ENCODE peak calls at places on chromosomes 5 and 9, in seven cellular contexts. One of them, this sample, is unnamed. For H3K9me3, the result is how much of the 10 kb centered on the place peaks cover.

GRCh38 chr5:129945031-129945430 is 40.8 kb downstream of the CHSY3 start:
- DNase-seq in sigmoid colon: no peak
- DNase-seq in fibroblast of lung: peak
- DNase-seq in A549: no peak
- DNase-seq in tibial artery: no peak
- DNase-seq in H9: no peak
- DNase-seq in astrocyte: peak
- DNase-seq in this sample: no peak

GRCh38 chr5:154901276-154901675 is 36.7 kb downstream of the GEMIN5 start:
- DNase-seq in sigmoid colon: no peak
- DNase-seq in fibroblast of lung: peak
- DNase-seq in A549: no peak
- DNase-seq in tibial artery: no peak
- DNase-seq in H9: no peak
- DNase-seq in astrocyte: peak
- DNase-seq in this sample: no peak

GRCh38 chr5:175887463-175887862 is 16.1 kb downstream of the CPLX2 start:
- DNase-seq in sigmoid colon: no peak
- DNase-seq in fibroblast of lung: no peak
- DNase-seq in A549: no peak
- DNase-seq in tibial artery: no peak
- DNase-seq in H9: no peak
- DNase-seq in astrocyte: no peak
- DNase-seq in this sample: peak

GRCh38 chr9:125815568-125815967 is 68.4 kb downstream of the PBX3 start:
- DNase-seq in sigmoid colon: no peak
- DNase-seq in fibroblast of lung: peak
- DNase-seq in A549: no peak
- DNase-seq in tibial artery: no peak
- DNase-seq in H9: no peak
- DNase-seq in astrocyte: peak
- DNase-seq in this sample: no peak

GRCh38 chr9:122498883-122499288 is 11.7 kb upstream of the OR1J2 start:
- DNase-seq in sigmoid colon: no peak
- DNase-seq in fibroblast of lung: peak
- DNase-seq in A549: peak
- DNase-seq in tibial artery: no peak
- DNase-seq in H9: peak
- DNase-seq in astrocyte: peak
- DNase-seq in this sample: peak

GRCh38 chr5:94197970-94198369 is 420.4 kb downstream of the KIAA0825 start:
- DNase-seq in sigmoid colon: no peak
- DNase-seq in fibroblast of lung: peak
- DNase-seq in A549: no peak
- DNase-seq in tibial artery: no peak
- DNase-seq in H9: no peak
- DNase-seq in astrocyte: peak
- DNase-seq in this sample: no peak

GRCh38 chr9:108568093-108568492 is 287.7 kb downstream of the ACTL7B start:
- DNase-seq in sigmoid colon: no peak
- DNase-seq in fibroblast of lung: no peak
- DNase-seq in A549: no peak
- DNase-seq in tibial artery: no peak
- DNase-seq in H9: no peak
- DNase-seq in astrocyte: no peak
- DNase-seq in this sample: no peak

GRCh38 chr5:67648201-67648671 is 451.6 kb upstream of the CD180 start:
- DNase-seq in sigmoid colon: peak
- DNase-seq in fibroblast of lung: peak
- DNase-seq in A549: no peak
- DNase-seq in tibial artery: peak
- DNase-seq in H9: no peak
- DNase-seq in astrocyte: peak
- DNase-seq in this sample: no peak

GRCh38 chr9:70169222-70169621 is 89.6 kb upstream of the SMC5 start:
- DNase-seq in sigmoid colon: no peak
- DNase-seq in fibroblast of lung: no peak
- DNase-seq in A549: no peak
- DNase-seq in tibial artery: no peak
- DNase-seq in H9: no peak
- DNase-seq in astrocyte: no peak
- DNase-seq in this sample: no peak

GRCh38 chr5:112974901-112975300 is 1.7 kb upstream of the DCP2 start:
- DNase-seq in sigmoid colon: no peak
- DNase-seq in fibroblast of lung: no peak
- DNase-seq in A549: no peak
- DNase-seq in tibial artery: no peak
- DNase-seq in H9: no peak
- DNase-seq in astrocyte: no peak
- DNase-seq in this sample: no peak

GRCh38 chr5:174239718-174240117 is 194.2 kb downstream of the NSG2 start:
- DNase-seq in sigmoid colon: no peak
- DNase-seq in fibroblast of lung: peak
- DNase-seq in A549: no peak
- DNase-seq in tibial artery: no peak
- DNase-seq in H9: no peak
- DNase-seq in astrocyte: peak
- DNase-seq in this sample: no peak

GRCh38 chr5:57246426-57246825 is 72.6 kb downstream of the GPBP1 start:
- DNase-seq in sigmoid colon: no peak
- DNase-seq in fibroblast of lung: no peak
- DNase-seq in A549: no peak
- DNase-seq in tibial artery: no peak
- DNase-seq in H9: no peak
- DNase-seq in astrocyte: no peak
- DNase-seq in this sample: no peak

GRCh38 chr5:140647042-140647341 is 438 bp downstream of the NDUFA2 start:
- DNase-seq in sigmoid colon: no peak
- DNase-seq in fibroblast of lung: peak
- DNase-seq in A549: no peak
- DNase-seq in tibial artery: no peak
- DNase-seq in H9: no peak
- DNase-seq in astrocyte: no peak
- DNase-seq in this sample: no peak

GRCh38 chr5:78008356-78008967 is 232.3 kb upstream of the TBCA start:
- DNase-seq in sigmoid colon: no peak
- DNase-seq in fibroblast of lung: peak
- DNase-seq in A549: peak
- DNase-seq in tibial artery: no peak
- DNase-seq in H9: no peak
- DNase-seq in astrocyte: peak
- DNase-seq in this sample: no peak

GRCh38 chr5:151642472-151643140 is 44.1 kb downstream of the SPARC start:
- DNase-seq in sigmoid colon: no peak
- DNase-seq in fibroblast of lung: no peak
- DNase-seq in A549: no peak
- DNase-seq in tibial artery: no peak
- DNase-seq in H9: no peak
- DNase-seq in astrocyte: no peak
- DNase-seq in this sample: no peak

GRCh38 chr5:104361932-104362331 is 799.3 kb upstream of the NUDT12 start:
- DNase-seq in sigmoid colon: no peak
- DNase-seq in fibroblast of lung: no peak
- DNase-seq in A549: no peak
- DNase-seq in tibial artery: no peak
- DNase-seq in H9: no peak
- DNase-seq in astrocyte: no peak
- DNase-seq in this sample: no peak

GRCh38 chr5:179733764-179734126 is 1.1 kb downstream of the MAML1 start:
- DNase-seq in sigmoid colon: no peak
- DNase-seq in fibroblast of lung: no peak
- DNase-seq in A549: no peak
- DNase-seq in tibial artery: no peak
- DNase-seq in H9: no peak
- DNase-seq in astrocyte: no peak
- DNase-seq in this sample: no peak

GRCh38 chr9:135604437-135605237 is 34.7 kb downstream of the GLT6D1 start:
- DNase-seq in sigmoid colon: peak
- DNase-seq in fibroblast of lung: no peak
- DNase-seq in A549: no peak
- DNase-seq in tibial artery: peak
- DNase-seq in H9: peak
- DNase-seq in astrocyte: no peak
- DNase-seq in this sample: no peak

GRCh38 chr9:110752766-110753165 is 84.2 kb downstream of the MUSK start:
- DNase-seq in sigmoid colon: no peak
- DNase-seq in fibroblast of lung: peak
- DNase-seq in A549: peak
- DNase-seq in tibial artery: no peak
- DNase-seq in H9: no peak
- DNase-seq in astrocyte: peak
- DNase-seq in this sample: no peak

GRCh38 chr9:83062011-83062652 is 810 bp downstream of the RASEF start:
- DNase-seq in sigmoid colon: no peak
- DNase-seq in fibroblast of lung: peak
- DNase-seq in A549: peak
- DNase-seq in tibial artery: no peak
- DNase-seq in H9: peak
- DNase-seq in astrocyte: peak
- DNase-seq in this sample: peak

GRCh38 chr5:143262393-143263174 is 140.9 kb downstream of the NR3C1 start:
- DNase-seq in sigmoid colon: no peak
- DNase-seq in fibroblast of lung: peak
- DNase-seq in A549: no peak
- DNase-seq in tibial artery: no peak
- DNase-seq in H9: no peak
- DNase-seq in astrocyte: peak
- DNase-seq in this sample: no peak

GRCh38 chr9:38096238-38096805 is 27.3 kb upstream of the SHB start:
- DNase-seq in sigmoid colon: peak
- DNase-seq in fibroblast of lung: no peak
- DNase-seq in A549: no peak
- DNase-seq in tibial artery: no peak
- DNase-seq in H9: no peak
- DNase-seq in astrocyte: no peak
- DNase-seq in this sample: peak

GRCh38 chr5:73198833-73199592 is 26.0 kb downstream of the TMEM174 start:
- DNase-seq in sigmoid colon: no peak
- DNase-seq in fibroblast of lung: no peak
- DNase-seq in A549: no peak
- DNase-seq in tibial artery: no peak
- DNase-seq in H9: no peak
- DNase-seq in astrocyte: no peak
- DNase-seq in this sample: no peak

GRCh38 chr9:111910428-111910827 is 13.8 kb downstream of the UGCG start:
- DNase-seq in sigmoid colon: no peak
- DNase-seq in fibroblast of lung: no peak
- DNase-seq in A549: no peak
- DNase-seq in tibial artery: no peak
- DNase-seq in H9: no peak
- DNase-seq in astrocyte: no peak
- DNase-seq in this sample: no peak

GRCh38 chr5:146849694-146850093 is 28.9 kb downstream of the PPP2R2B start:
- DNase-seq in sigmoid colon: no peak
- DNase-seq in fibroblast of lung: no peak
- DNase-seq in A549: no peak
- DNase-seq in tibial artery: no peak
- DNase-seq in H9: no peak
- DNase-seq in astrocyte: no peak
- DNase-seq in this sample: no peak

DNA sequence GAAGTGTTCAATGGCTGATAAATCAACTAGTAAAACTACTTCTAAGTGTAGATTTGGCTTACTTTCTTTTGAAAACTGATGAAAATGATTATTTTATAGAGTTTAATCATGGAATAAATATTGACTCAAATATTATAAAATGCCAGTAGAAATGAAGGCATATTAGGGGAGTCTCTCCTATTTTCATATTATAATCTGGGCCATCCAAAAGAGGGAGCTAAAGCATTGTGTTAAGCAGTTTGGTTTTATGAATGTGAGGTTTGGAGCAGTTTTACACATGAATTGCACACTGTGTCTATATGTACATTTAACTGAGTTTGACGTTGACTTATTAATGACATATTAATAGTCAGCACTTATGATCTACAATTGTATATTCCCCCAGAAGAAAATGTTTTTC is 17.4 kb downstream of the CDH9 start:
- DNase-seq in sigmoid colon: no peak
- DNase-seq in fibroblast of lung: peak
- DNase-seq in A549: no peak
- DNase-seq in tibial artery: no peak
- DNase-seq in H9: no peak
- DNase-seq in astrocyte: peak
- DNase-seq in this sample: no peak
- TF ChIP-seq CTCF in sigmoid colon: no peak
- TF ChIP-seq CTCF in fibroblast of lung: no peak
- TF ChIP-seq CTCF in A549: peak
- TF ChIP-seq CTCF in tibial artery: no peak
- TF ChIP-seq CTCF in H9: peak
- TF ChIP-seq CTCF in astrocyte: peak
- TF ChIP-seq CTCF in this sample: no peak

DNA sequence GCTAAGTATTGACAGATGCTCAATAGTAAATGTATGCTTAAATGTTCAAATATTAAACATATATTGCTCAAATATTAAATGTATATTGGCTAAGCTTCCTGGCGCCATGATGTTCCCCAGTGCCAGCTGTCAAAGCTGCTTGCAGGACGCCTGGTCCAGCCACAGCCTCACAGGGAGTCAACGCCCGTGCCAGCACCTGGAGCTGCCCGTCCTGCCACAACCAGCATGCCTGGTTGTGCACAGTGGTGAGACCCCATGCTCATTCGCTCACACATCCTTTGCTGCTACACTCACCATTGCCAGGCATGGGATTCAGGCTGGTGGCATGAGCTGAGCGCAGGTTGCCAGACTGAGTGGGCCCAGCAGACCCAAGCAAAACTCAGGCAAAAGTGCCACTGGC is 926.9 kb upstream of the EDIL3 start:
- DNase-seq in sigmoid colon: peak
- DNase-seq in fibroblast of lung: no peak
- DNase-seq in A549: no peak
- DNase-seq in tibial artery: no peak
- DNase-seq in H9: no peak
- DNase-seq in astrocyte: no peak
- DNase-seq in this sample: no peak
- H3K9me3 ChIP-seq in sigmoid colon: under half
- H3K9me3 ChIP-seq in fibroblast of lung: under half
- H3K9me3 ChIP-seq in A549: under half
- H3K9me3 ChIP-seq in tibial artery: under half
- H3K9me3 ChIP-seq in H9: under half
- H3K9me3 ChIP-seq in astrocyte: under half
- H3K9me3 ChIP-seq in this sample: under half

DNA sequence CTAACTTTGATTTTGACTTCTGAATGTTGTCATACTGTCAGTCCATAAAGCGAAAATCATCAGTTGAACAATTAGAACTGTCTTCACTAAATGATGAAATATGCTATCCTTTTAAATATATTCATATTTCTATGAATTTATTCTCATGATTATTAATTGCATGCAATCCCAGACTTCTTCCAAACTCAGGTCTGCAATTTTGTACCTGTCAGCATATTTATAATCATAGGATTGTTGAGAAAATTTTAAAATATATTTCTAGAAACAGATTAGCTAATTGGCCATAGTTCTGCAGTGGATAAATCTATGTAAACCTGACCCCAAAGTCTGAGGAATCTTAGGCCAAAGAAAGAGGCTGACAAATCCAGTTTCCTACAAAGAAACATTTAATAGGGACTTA is 347.5 kb downstream of the SLCO4C1 start:
- DNase-seq in sigmoid colon: no peak
- DNase-seq in fibroblast of lung: no peak
- DNase-seq in A549: no peak
- DNase-seq in tibial artery: no peak
- DNase-seq in H9: no peak
- DNase-seq in astrocyte: no peak
- DNase-seq in this sample: no peak
- TF ChIP-seq CTCF in sigmoid colon: no peak
- TF ChIP-seq CTCF in fibroblast of lung: no peak
- TF ChIP-seq CTCF in A549: no peak
- TF ChIP-seq CTCF in tibial artery: no peak
- TF ChIP-seq CTCF in H9: no peak
- TF ChIP-seq CTCF in astrocyte: no peak
- TF ChIP-seq CTCF in this sample: no peak

GRCh38 chr5:134086215-134086942 is 28.1 kb upstream of the TCF7 start:
- DNase-seq in sigmoid colon: peak
- DNase-seq in fibroblast of lung: no peak
- DNase-seq in A549: no peak
- DNase-seq in tibial artery: no peak
- DNase-seq in H9: peak
- DNase-seq in astrocyte: no peak
- DNase-seq in this sample: no peak
- H3K9me3 ChIP-seq in sigmoid colon: under half
- H3K9me3 ChIP-seq in fibroblast of lung: under half
- H3K9me3 ChIP-seq in A549: under half
- H3K9me3 ChIP-seq in tibial artery: under half
- H3K9me3 ChIP-seq in H9: under half
- H3K9me3 ChIP-seq in astrocyte: under half
- H3K9me3 ChIP-seq in this sample: under half